ENCODE peak calls at places on chromosomes 3 and 15, in six cellular contexts. Z is HEK293T; F is T-cell; R is activated naive CD4-positive, alpha-beta T cell; W is stimulated activated naive B cell treated with anti-CD40 and anti-IgM and Interleukin-4, amounts not matched to agents 10 μg/mL and 1 μg/mL and 100 μg/mL, for 72 hours; Q is activated T-helper 1 cell treated with Interleukin-2 at 50 U/mL for 16 hours. C is an unnamed sample.

GRCh38 chr15:90264649-90265048 is 823 bp upstream of the NGRN start:
- DNase-seq in R (no peak), F (no peak), Z (no peak), W (no peak), Q (peak), C (peak)

GRCh38 chr3:53941174-53941573 is 49.5 kb upstream of the SELENOK start:
- DNase-seq in W (no peak), Z (no peak), F (no peak), Q (no peak), R (no peak), C (no peak)

GRCh38 chr3:123939706-123940105 is 21.3 kb downstream of the CCDC14 start:
- DNase-seq in Z (no peak), F (no peak), Q (no peak), W (no peak), R (no peak), C (no peak)

GRCh38 chr3:57627976-57628375 is 30.8 kb upstream of the ARF4 start:
- DNase-seq in R (no peak), W (no peak), F (no peak), Q (no peak), Z (no peak), C (no peak)

GRCh38 chr3:104437891-104438290 is 928.8 kb upstream of the ALCAM start:
- DNase-seq in Z (no peak), F (no peak), R (no peak), Q (no peak), W (no peak), C (no peak)

GRCh38 chr3:30826381-30827061 is 67.9 kb downstream of the GADL1 start:
- DNase-seq in W (no peak), Z (no peak), Q (no peak), F (no peak), R (no peak), C (no peak)

GRCh38 chr15:26443321-26443720 is 329.5 kb downstream of the GABRB3 start:
- DNase-seq in F (no peak), R (no peak), W (no peak), Z (no peak), Q (no peak), C (no peak)

GRCh38 chr15:68335655-68336054 is 58.1 kb downstream of the FEM1B start:
- DNase-seq in Q (no peak), F (no peak), R (no peak), W (no peak), Z (no peak), C (no peak)

GRCh38 chr15:60022379-60022741 is 18.2 kb downstream of the FOXB1 start:
- DNase-seq in F (no peak), Z (no peak), W (no peak), R (no peak), Q (no peak), C (no peak)

GRCh38 chr3:30625541-30626438 is 19.4 kb downstream of the TGFBR2 start:
- DNase-seq in F (no peak), W (no peak), Z (no peak), R (no peak), Q (no peak), C (no peak)